ENCODE peak calls at places on chromosomes 4 and X, in eight cellular contexts. L, J, N, E, Q, C, K and V are unnamed samples.

GRCh38 chrX:48890934-48891401 is 6.6 kb downstream of the TIMM17B start:
- DNase-seq in L (no peak), J (no peak), N (peak; percentile 28), E (no peak), Q (no peak), C (no peak), K (peak; percentile 86), V (no peak)

GRCh38 chrX:46255066-46255465 is 290.2 kb downstream of the ZNF674 start:
- DNase-seq in L (no peak), J (no peak), N (no peak), E (no peak), Q (no peak), C (no peak), K (no peak), V (no peak)

GRCh38 chr4:142091691-142092182 is 455.4 kb downstream of the IL15 start:
- DNase-seq in L (peak; percentile 100), J (peak; percentile 5), N (no peak), E (peak; percentile 100), Q (no peak), C (no peak), K (no peak), V (no peak)

GRCh38 chr4:48403779-48404178 is 62.5 kb downstream of the SLAIN2 start:
- DNase-seq in L (peak; percentile 3), J (no peak), N (no peak), E (no peak), Q (no peak), C (no peak), K (no peak), V (no peak)

GRCh38 chrX:25344191-25344936 is 328.6 kb upstream of the ARX start:
- DNase-seq in L (no peak), J (no peak), N (no peak), E (no peak), Q (no peak), C (no peak), K (no peak), V (no peak)

GRCh38 chr4:53721276-53721675 is 130.0 kb upstream of the LNX1 start:
- DNase-seq in L (no peak), J (no peak), N (no peak), E (no peak), Q (no peak), C (no peak), K (no peak), V (no peak)

GRCh38 chr4:141473026-141473540 is 163.3 kb upstream of the IL15 start:
- DNase-seq in L (no peak), J (no peak), N (no peak), E (no peak), Q (no peak), C (no peak), K (no peak), V (no peak)

GRCh38 chr4:85929926-85930325 is 429.9 kb downstream of the MAPK10 start:
- DNase-seq in L (no peak), J (no peak), N (peak; percentile 49), E (no peak), Q (no peak), C (no peak), K (peak; percentile 46), V (no peak)

GRCh38 chrX:47380268-47380667 is 9.9 kb downstream of the ZNF157 start:
- DNase-seq in L (no peak), J (no peak), N (no peak), E (no peak), Q (peak; percentile 13), C (peak; percentile 86), K (no peak), V (peak; percentile 35)

GRCh38 chr4:35793045-35793722 is 451.1 kb downstream of the ARAP2 start:
- DNase-seq in L (peak; percentile 2), J (no peak), N (no peak), E (peak; percentile 16), Q (no peak), C (no peak), K (no peak), V (no peak)

GRCh38 chr4:153409412-153409811 is 56.7 kb upstream of the TMEM131L start:
- DNase-seq in L (peak; percentile 62), J (no peak), N (no peak), E (peak; percentile 78), Q (no peak), C (no peak), K (no peak), V (no peak)

GRCh38 chr4:10260777-10261176 is 144.2 kb upstream of the WDR1 start:
- DNase-seq in L (no peak), J (no peak), N (no peak), E (no peak), Q (no peak), C (no peak), K (no peak), V (no peak)

GRCh38 chr4:16264798-16265197 is 38.5 kb upstream of the TAPT1 start:
- DNase-seq in L (peak; percentile 73), J (no peak), N (no peak), E (peak; percentile 16), Q (no peak), C (peak; percentile 44), K (no peak), V (peak; percentile 40)

GRCh38 chr4:65370709-65371108 is 299.6 kb downstream of the EPHA5 start:
- DNase-seq in L (no peak), J (no peak), N (no peak), E (no peak), Q (no peak), C (no peak), K (no peak), V (no peak)

GRCh38 chr4:184371390-184371787 is 103.0 kb downstream of the IRF2 start:
- DNase-seq in L (no peak), J (no peak), N (no peak), E (no peak), Q (no peak), C (no peak), K (no peak), V (no peak)

GRCh38 chr4:184369871-184370270 is 104.5 kb downstream of the IRF2 start:
- DNase-seq in L (no peak), J (no peak), N (no peak), E (peak; percentile 43), Q (no peak), C (no peak), K (no peak), V (no peak)

GRCh38 chr4:184368731-184369130 is 105.6 kb downstream of the IRF2 start:
- DNase-seq in L (no peak), J (no peak), N (no peak), E (no peak), Q (no peak), C (no peak), K (no peak), V (no peak)

GRCh38 chr4:184368290-184368689 is 106.1 kb downstream of the IRF2 start:
- DNase-seq in L (no peak), J (no peak), N (no peak), E (no peak), Q (no peak), C (no peak), K (no peak), V (no peak)

GRCh38 chr4:184370711-184371389 is 103.5 kb downstream of the IRF2 start:
- DNase-seq in L (peak; percentile 73), J (no peak), N (no peak), E (peak; percentile 74), Q (no peak), C (no peak), K (no peak), V (no peak)
- H3K4me3 ChIP-seq in L (no peak overlapping the region), J (no peak overlapping the region), N (no peak overlapping the region), E (no peak overlapping the region), Q (no peak overlapping the region), C (no peak overlapping the region), K (no peak overlapping the region), V (no peak overlapping the region)

GRCh38 chr4:168842186-168842585 is 167.9 kb downstream of the CBR4 start:
- DNase-seq in L (no peak), J (no peak), N (no peak), E (no peak), Q (no peak), C (no peak), K (no peak), V (no peak)

GRCh38 chr4:168839758-168840385 is 170.2 kb downstream of the CBR4 start:
- DNase-seq in L (peak; percentile 63), J (no peak), N (no peak), E (no peak), Q (no peak), C (no peak), K (no peak), V (no peak)

GRCh38 chr4:168841682-168842019 is 168.4 kb downstream of the CBR4 start:
- DNase-seq in L (no peak), J (no peak), N (no peak), E (no peak), Q (no peak), C (no peak), K (no peak), V (no peak)

GRCh38 chr4:168840386-168840763 is 169.7 kb downstream of the CBR4 start:
- DNase-seq in L (no peak), J (no peak), N (no peak), E (no peak), Q (no peak), C (no peak), K (no peak), V (no peak)

GRCh38 chr4:168840988-168841681 is 168.9 kb downstream of the CBR4 start:
- DNase-seq in L (no peak), J (no peak), N (peak; percentile 37), E (no peak), Q (peak; percentile 53), C (no peak), K (no peak), V (no peak)
- H3K4me3 ChIP-seq in L (no peak overlapping the region), J (peak overlapping the region; percentile 11), N (no peak overlapping the region), E (no peak overlapping the region), Q (no peak overlapping the region), C (no peak overlapping the region), K (no peak overlapping the region), V (no peak overlapping the region)

GRCh38 chr4:89753601-89754066 is 83.3 kb downstream of the SNCA start:
- DNase-seq in L (peak; percentile 99), J (no peak), N (no peak), E (peak; percentile 98), Q (no peak), C (no peak), K (no peak), V (no peak)
- H3K4me3 ChIP-seq in L (no peak overlapping the region), J (no peak overlapping the region), N (no peak overlapping the region), E (peak overlapping the region; percentile 20), Q (no peak overlapping the region), C (no peak overlapping the region), K (no peak overlapping the region), V (no peak overlapping the region)

DNA sequence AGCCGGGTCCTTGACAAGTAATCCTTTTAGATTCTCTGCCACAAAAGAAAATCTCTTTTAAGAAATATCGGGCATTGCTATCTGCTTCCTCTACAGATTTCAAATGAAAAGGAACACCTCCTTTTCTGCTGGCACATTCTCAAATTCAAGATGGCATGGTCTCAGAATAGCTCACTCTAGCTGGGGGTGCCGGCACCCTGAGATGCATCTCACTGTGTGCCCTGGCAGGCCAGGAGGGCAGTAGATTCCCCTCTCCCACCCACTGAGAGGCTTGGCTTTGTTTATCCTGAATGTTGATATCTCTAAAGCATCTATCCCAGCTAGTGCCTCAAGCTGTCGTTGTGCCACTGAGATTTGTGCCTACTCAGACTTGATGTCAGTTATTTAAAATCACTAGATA is 319.5 kb downstream of the ARHGAP10 start:
- DNase-seq in L (no peak), J (no peak), N (no peak), E (no peak), Q (no peak), C (no peak), K (no peak), V (no peak)
- H3K4me3 ChIP-seq in L (no peak overlapping the region), J (no peak overlapping the region), N (no peak overlapping the region), E (no peak overlapping the region), Q (no peak overlapping the region), C (peak overlapping the region; percentile 11), K (no peak overlapping the region), V (no peak overlapping the region)

GRCh38 chr4:183397741-183398297 is 46.6 kb upstream of the CDKN2AIP start:
- DNase-seq in L (no peak), J (no peak), N (no peak), E (no peak), Q (no peak), C (no peak), K (no peak), V (no peak)
- H3K4me3 ChIP-seq in L (peak overlapping the region; percentile 53), J (peak overlapping the region; percentile 89), N (peak overlapping the region; percentile 55), E (peak overlapping the region; percentile 57), Q (peak overlapping the region; percentile 28), C (peak overlapping the region; percentile 55), K (peak overlapping the region; percentile 59), V (peak overlapping the region; percentile 48)